ENCODE peak calls at places on chromosomes 1 and 21, in eight cellular contexts. R is AG04449, E is fibroblast of pulmonary artery, I is tibial nerve, A is pancreas, B is left ventricle myocardium inferior, G is brain microvascular endothelial cell, O is spleen. N is an unnamed sample.

GRCh38 chr1:206875752-206876380 is 10.4 kb downstream of the IL20 start:
- DNase-seq in R (no peak), E (no peak), I (no peak), A (no peak), B (no peak), G (no peak), O (no peak), N (no peak)

GRCh38 chr1:185450917-185451316 is 133.9 kb upstream of the IVNS1ABP start:
- DNase-seq in R (no peak), E (no peak), I (no peak), A (no peak), B (no peak), G (no peak), O (no peak), N (no peak)

GRCh38 chr21:32570456-32570855 is 14.9 kb downstream of the TCP10L start:
- DNase-seq in R (no peak), E (no peak), I (no peak), A (no peak), B (no peak), G (no peak), O (no peak), N (no peak)

GRCh38 chr21:28959367-28960099 is 33.1 kb downstream of the LTN1 start:
- DNase-seq in R (no peak), E (peak; percentile 84), I (no peak), A (no peak), B (no peak), G (peak; percentile 68), O (no peak), N (peak; percentile 33)

GRCh38 chr1:19049128-19049768 is 92.8 kb upstream of the IFFO2 start:
- DNase-seq in R (no peak), E (peak; percentile 47), I (no peak), A (no peak), B (no peak), G (no peak), O (no peak), N (no peak)

GRCh38 chr1:211343607-211344334 is 17.1 kb downstream of the TRAF5 start:
- DNase-seq in R (no peak), E (no peak), I (no peak), A (no peak), B (no peak), G (no peak), O (no peak), N (no peak)

GRCh38 chr1:178031856-178032320 is 62.0 kb upstream of the RASAL2 start:
- DNase-seq in R (peak; percentile 74), E (peak; percentile 97), I (peak; percentile 99), A (peak; percentile 83), B (peak; percentile 84), G (peak; percentile 93), O (no peak), N (peak; percentile 92)

GRCh38 chr1:162635418-162635817 is 3.2 kb downstream of the DDR2 start:
- DNase-seq in R (no peak), E (no peak), I (no peak), A (no peak), B (no peak), G (no peak), O (no peak), N (no peak)

GRCh38 chr1:81151300-81151699 is 649.4 kb upstream of the ADGRL2 start:
- DNase-seq in R (no peak), E (peak; percentile 46), I (no peak), A (no peak), B (no peak), G (peak; percentile 14), O (no peak), N (no peak)

GRCh38 chr1:226408285-226409184 is 642 bp upstream of the PARP1 start:
- DNase-seq in R (no peak), E (no peak), I (no peak), A (peak; percentile 25), B (no peak), G (no peak), O (peak; percentile 90), N (no peak)
- TF ChIP-seq CTCF in R (no peak), E (peak; percentile 0), I (no peak), A (no peak), B (peak; percentile 7), G (no peak), O (no peak), N (no peak)

DNA sequence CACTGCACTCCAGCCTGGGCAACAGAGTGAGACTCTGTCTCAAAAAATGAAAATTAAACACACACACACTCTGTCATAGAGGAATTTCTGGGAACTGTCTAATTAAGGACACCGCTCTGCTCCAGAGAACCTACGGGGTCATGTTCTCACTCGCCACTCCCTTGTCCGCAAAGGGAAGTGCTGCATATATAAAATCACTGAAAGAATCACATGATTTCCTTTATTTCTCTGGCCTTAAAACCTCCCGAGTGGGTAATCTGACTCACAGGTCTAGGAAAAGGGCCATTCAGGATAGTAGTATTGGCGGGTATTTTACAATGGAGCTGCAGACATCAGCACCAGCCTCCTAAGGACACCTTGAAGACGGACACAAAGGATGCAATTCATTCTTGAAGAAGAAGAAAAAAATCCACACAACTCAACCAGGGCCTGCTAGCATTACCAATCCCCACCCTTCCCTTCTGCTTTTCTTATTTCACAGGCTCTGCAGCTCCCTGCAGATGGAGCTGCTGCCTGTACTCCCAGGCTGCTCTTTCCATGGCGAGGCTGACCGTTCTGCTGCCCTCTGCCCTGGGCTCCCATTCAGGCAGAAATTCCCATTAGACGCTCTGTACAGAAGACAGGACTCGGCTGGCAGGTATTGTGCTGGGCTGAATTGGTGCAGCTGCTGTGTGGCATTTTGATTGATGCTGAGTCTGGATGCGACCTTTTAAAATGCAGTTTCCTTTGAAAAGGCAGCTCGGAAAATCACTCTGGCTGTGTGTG is 53.3 kb upstream of the FAM89A start:
- DNase-seq in R (no peak), E (no peak), I (no peak), A (no peak), B (no peak), G (no peak), O (no peak), N (no peak)
- H3K4me3 ChIP-seq in R (no peak overlapping the region), E (no peak overlapping the region), I (no peak overlapping the region), A (no peak overlapping the region), B (peak overlapping the region; percentile 17), G (no peak overlapping the region), O (no peak overlapping the region), N (no peak overlapping the region)

DNA sequence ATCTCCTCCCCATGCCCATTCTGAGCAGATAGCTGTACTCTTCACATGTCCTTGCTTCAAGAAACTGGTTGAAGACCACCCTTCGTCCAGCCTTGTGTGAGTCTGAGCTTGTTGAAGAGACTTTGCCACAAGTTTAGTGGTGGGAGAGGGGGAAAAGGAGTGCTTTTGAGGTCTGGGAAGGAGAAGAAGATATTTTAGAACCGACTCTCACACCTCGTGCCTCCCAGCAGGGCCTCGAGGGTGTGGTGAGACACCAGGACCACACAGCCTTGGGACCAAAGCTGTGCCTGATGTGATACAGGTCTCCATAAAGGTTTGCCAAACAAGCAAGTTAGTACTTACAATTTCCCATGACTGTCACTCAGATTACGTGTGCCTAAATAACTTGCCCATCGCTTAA is 201.8 kb downstream of the DYRK1A start:
- DNase-seq in R (no peak), E (no peak), I (no peak), A (no peak), B (no peak), G (no peak), O (no peak), N (no peak)
- TF ChIP-seq CTCF in R (no peak), E (no peak), I (no peak), A (no peak), B (no peak), G (no peak), O (no peak), N (no peak)

DNA sequence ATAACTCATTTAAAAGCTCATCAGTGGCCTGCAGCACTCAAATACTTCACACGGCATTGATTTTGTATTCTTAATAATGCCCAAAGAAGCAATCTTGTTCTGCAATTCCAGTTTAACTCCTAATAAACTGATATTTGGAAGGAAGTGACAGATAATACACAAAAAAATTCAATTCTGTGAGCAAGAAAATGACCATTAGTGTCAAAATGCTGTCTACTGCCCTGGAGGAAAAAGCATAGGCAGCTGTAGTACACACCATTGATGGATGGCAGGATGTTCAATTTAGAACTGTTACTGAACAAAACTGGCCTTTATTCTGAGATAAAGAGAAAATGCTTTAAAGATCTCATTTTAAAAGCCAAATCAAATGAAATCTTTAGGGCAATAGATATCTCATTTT is 251.4 kb upstream of the FMN2 start:
- DNase-seq in R (no peak), E (no peak), I (no peak), A (no peak), B (no peak), G (no peak), O (no peak), N (no peak)
- H3K4me3 ChIP-seq in R (no peak overlapping the region), E (no peak overlapping the region), I (no peak overlapping the region), A (no peak overlapping the region), B (no peak overlapping the region), G (no peak overlapping the region), O (no peak overlapping the region), N (no peak overlapping the region)

GRCh38 chr1:78603206-78603605 is 17.0 kb upstream of the IFI44L start:
- DNase-seq in R (no peak), E (peak; percentile 13), I (no peak), A (no peak), B (no peak), G (no peak), O (no peak), N (no peak)

GRCh38 chr1:78604643-78605042 is 15.6 kb upstream of the IFI44L start:
- DNase-seq in R (no peak), E (no peak), I (no peak), A (no peak), B (no peak), G (no peak), O (no peak), N (no peak)

GRCh38 chr1:78606274-78606673 is 14.0 kb upstream of the IFI44L start:
- DNase-seq in R (no peak), E (peak; percentile 6), I (no peak), A (no peak), B (no peak), G (no peak), O (no peak), N (no peak)

GRCh38 chr1:78607944-78608343 is 12.3 kb upstream of the IFI44L start:
- DNase-seq in R (no peak), E (no peak), I (no peak), A (no peak), B (no peak), G (no peak), O (no peak), N (no peak)

DNA sequence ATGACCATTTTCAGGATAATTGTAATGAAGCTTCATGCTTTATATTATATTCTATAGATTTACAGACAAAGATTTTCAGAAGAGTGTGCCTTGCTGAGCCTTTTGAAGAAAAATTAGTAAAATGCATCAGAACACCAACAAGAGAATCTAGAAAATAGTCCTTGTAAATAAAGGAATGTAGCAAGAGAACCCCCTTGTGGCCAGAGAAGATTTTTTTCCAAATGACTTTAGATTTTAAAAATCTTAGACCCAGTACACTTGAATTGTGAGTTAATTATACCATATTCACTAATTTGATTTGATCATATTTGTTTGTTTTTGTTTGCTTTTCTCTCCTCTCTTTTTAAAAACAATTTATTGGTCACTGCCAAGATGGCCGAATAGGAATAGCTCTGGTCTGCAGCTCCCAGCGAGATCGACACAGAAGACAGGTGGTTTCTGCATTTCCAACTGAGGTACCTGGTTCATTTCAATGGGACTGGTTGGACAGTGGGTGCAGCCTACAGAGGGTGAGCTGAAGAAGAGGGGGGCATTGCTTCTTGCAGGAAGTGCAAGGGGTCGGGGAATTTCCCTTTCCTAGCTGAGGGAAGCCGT is 12.8 kb upstream of the IFI44L start:
- DNase-seq in R (no peak), E (peak; percentile 66), I (peak; percentile 29), A (no peak), B (no peak), G (no peak), O (no peak), N (peak; percentile 23)
- TF ChIP-seq CTCF in R (peak; percentile 23), E (peak; percentile 53), I (peak; percentile 76), A (peak; percentile 63), B (peak; percentile 60), G (peak; percentile 43), O (peak; percentile 40), N (peak; percentile 35)